ENCODE peak calls at places on chromosomes 13 and 19, in ten cellular contexts. M, O, R, J, A, N, P, B, G and E are unnamed samples.

GRCh38 chr13:97225533-97225932 is 3.4 kb downstream of the MBNL2 start:
- DNase-seq in M (no peak), B (no peak), N (no peak), O (peak), R (no peak), J (no peak), G (no peak), A (no peak), P (no peak), E (no peak)

GRCh38 chr13:88085036-88085435 is 413.9 kb downstream of the SLITRK5 start:
- DNase-seq in O (no peak), J (no peak), G (no peak), A (no peak), N (no peak), B (no peak), M (no peak), R (no peak), P (no peak), E (no peak)

GRCh38 chr19:507286-508203 is at the start of gene TPGS1:
- DNase-seq in M (peak), B (peak), N (peak), O (peak), P (peak), G (peak), A (peak), J (peak), R (peak), E (peak)

GRCh38 chr19:48964205-48965032 is 690 bp upstream of the FTL start:
- DNase-seq in G (no peak), J (no peak), O (no peak), A (no peak), M (peak), B (no peak), P (peak), N (no peak), R (no peak), E (no peak)

GRCh38 chr19:13441810-13442512 is 64.3 kb downstream of the CACNA1A start:
- DNase-seq in M (peak), J (no peak), O (no peak), N (no peak), G (peak), P (no peak), A (no peak), R (peak), B (peak), E (peak)

GRCh38 chr13:95494082-95494681 is 58.3 kb upstream of the CLDN10 start:
- DNase-seq in N (no peak), A (no peak), M (no peak), P (no peak), J (peak), G (no peak), B (peak), R (no peak), O (no peak), E (peak)

GRCh38 chr13:99258946-99259345 is 767 bp upstream of the GPR18 start:
- DNase-seq in P (no peak), G (no peak), J (no peak), A (no peak), B (peak), O (no peak), N (no peak), M (no peak), R (no peak), E (peak)

GRCh38 chr19:48400018-48400742 is 6.7 kb downstream of the GRIN2D start:
- DNase-seq in O (peak), R (no peak), J (no peak), B (peak), M (peak), P (no peak), G (no peak), N (no peak), A (peak), E (peak)

GRCh38 chr19:38055655-38056521 is 148.9 kb downstream of the SIPA1L3 start:
- DNase-seq in B (no peak), O (no peak), R (no peak), J (no peak), N (peak), M (no peak), P (no peak), G (no peak), A (no peak), E (no peak)

GRCh38 chr13:104961246-104961645 is 1574.2 kb downstream of the EFNB2 start:
- DNase-seq in G (no peak), N (peak), O (no peak), R (no peak), J (no peak), B (no peak), M (no peak), P (no peak), A (no peak), E (no peak)

GRCh38 chr13:98827449-98827848 is 75.0 kb upstream of the SLC15A1 start:
- DNase-seq in B (no peak), G (no peak), O (no peak), J (no peak), A (no peak), P (no peak), R (no peak), N (no peak), M (no peak), E (no peak)

GRCh38 chr13:47484564-47484963 is 516.5 kb downstream of the SUCLA2 start:
- DNase-seq in M (no peak), G (no peak), J (peak), B (no peak), A (no peak), N (no peak), R (no peak), P (no peak), O (no peak), E (no peak)

GRCh38 chr19:41702208-41702651 is 6.2 kb upstream of the CEACAM5 start:
- DNase-seq in R (no peak), P (no peak), N (no peak), M (no peak), O (no peak), B (no peak), J (no peak), A (no peak), G (no peak), E (no peak)

GRCh38 chr19:18519962-18520847 is 1.7 kb downstream of the ELL start:
- DNase-seq in J (no peak), R (no peak), B (peak), A (peak), N (peak), P (peak), O (peak), G (peak), M (peak), E (peak)

GRCh38 chr13:52797176-52797575 is 51.3 kb downstream of the PCDH8 start:
- DNase-seq in N (no peak), R (no peak), J (no peak), O (no peak), B (no peak), P (no peak), A (no peak), G (no peak), M (no peak), E (no peak)

GRCh38 chr13:106471957-106472543 is 63.4 kb downstream of the EFNB2 start:
- DNase-seq in P (peak), G (no peak), R (no peak), B (no peak), M (no peak), J (no peak), N (peak), O (peak), A (peak), E (no peak)

GRCh38 chr19:12555456-12555930 is 4.2 kb upstream of the ZNF564 start:
- DNase-seq in A (no peak), B (no peak), N (peak), R (no peak), O (no peak), M (no peak), P (no peak), J (no peak), G (no peak), E (no peak)

GRCh38 chr19:58557253-58558065 is 952 bp downstream of the UBE2M start:
- DNase-seq in A (no peak), M (peak), G (no peak), B (no peak), O (peak), N (no peak), R (no peak), J (no peak), P (no peak), E (no peak)

GRCh38 chr13:67238277-67238859 is 8.2 kb upstream of the PCDH9 start:
- DNase-seq in A (no peak), P (no peak), N (no peak), B (peak), G (no peak), R (no peak), M (no peak), J (no peak), O (no peak), E (peak)

GRCh38 chr19:56211718-56212117 is 9.6 kb downstream of the ZSCAN5C start:
- DNase-seq in P (no peak), G (no peak), N (no peak), B (no peak), J (no peak), R (no peak), O (no peak), A (no peak), M (no peak), E (no peak)

DNA sequence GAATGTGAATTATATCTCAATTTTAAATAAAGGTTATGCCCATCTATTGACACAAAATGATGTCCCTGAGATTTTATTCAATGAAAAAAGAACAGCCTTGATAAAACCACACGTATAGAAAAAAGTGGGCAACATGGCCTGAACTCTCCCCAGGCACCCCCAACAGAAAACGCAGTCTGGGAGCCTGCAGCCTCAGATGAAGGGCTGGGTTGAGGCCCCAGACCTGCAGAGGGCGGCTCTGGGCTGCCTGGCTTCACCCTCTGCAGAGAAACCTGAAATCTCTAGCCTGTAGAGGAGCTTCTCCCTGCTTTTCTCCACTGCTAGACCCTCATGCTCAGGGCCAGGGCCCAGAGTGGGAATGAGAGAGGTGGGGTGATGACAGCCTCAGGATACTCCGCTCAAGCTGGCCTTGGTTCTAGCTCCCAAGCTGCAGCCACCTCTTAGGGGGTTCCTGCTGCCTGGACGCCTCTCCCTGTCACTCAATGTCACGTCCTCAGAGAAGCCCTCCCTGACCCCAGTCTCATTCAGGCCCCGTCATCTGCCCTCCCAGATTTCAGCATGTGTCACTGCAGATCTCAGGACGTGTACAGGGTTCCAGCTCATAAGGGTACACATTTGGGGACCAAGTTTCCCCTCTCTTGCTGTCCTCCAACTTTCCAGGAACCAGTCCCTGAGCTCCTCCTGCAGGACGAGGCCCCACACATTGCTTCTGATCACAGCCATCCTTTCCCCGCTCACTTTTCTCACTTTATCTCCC is 1.8 kb downstream of the MBD3 start:
- DNase-seq in N (no peak), G (no peak), M (no peak), R (no peak), B (peak), A (no peak), P (peak), J (no peak), O (no peak), E (peak)
- TF ChIP-seq CTCF in N (no peak), G (peak), M (no peak), R (no peak), B (peak), A (no peak), P (no peak), J (peak), O (no peak), E (peak)

GRCh38 chr19:51904331-51905165 is at the start of gene ZNF649:
- DNase-seq in B (peak), G (peak), R (peak), P (peak), J (peak), M (peak), O (peak), N (peak), A (peak), E (peak)
- TF ChIP-seq CTCF in B (no peak), G (no peak), R (no peak), P (no peak), J (peak), M (peak), O (no peak), N (no peak), A (no peak), E (no peak)

GRCh38 chr19:28977826-28978225 is 235.1 kb downstream of the UQCRFS1 start:
- DNase-seq in J (no peak), O (no peak), A (no peak), P (no peak), G (no peak), M (no peak), R (no peak), N (no peak), B (no peak), E (no peak)
- TF ChIP-seq CTCF in J (peak), O (no peak), A (no peak), P (no peak), G (no peak), M (no peak), R (no peak), N (no peak), B (no peak), E (no peak)

GRCh38 chr13:60655268-60655667 is 258.2 kb downstream of the TDRD3 start:
- DNase-seq in J (no peak), B (no peak), O (no peak), M (no peak), R (no peak), G (no peak), P (no peak), N (no peak), A (no peak), E (no peak)

DNA sequence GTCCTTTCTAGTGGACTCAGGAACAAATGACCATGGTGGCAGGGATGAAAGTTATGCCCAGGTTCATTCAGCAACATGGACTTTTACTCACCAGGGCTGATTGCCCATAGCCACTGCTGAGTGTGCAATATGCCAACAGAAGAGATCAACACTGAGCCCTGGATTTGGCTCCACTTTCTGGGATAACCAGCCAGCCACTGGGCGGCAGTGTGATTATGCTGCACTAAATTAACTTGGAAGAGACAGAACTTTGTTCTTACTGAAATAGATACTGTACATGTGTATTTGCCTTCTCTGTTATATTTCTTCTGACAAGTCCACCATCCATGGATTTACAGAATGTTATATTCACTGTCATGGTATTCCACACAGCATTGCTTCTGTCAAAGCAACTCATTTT is 257.4 kb downstream of the TDRD3 start:
- DNase-seq in O (no peak), J (no peak), G (no peak), B (no peak), P (no peak), N (no peak), M (peak), A (peak), R (peak), E (no peak)
- TF ChIP-seq CTCF in O (no peak), J (peak), G (no peak), B (peak), P (peak), N (no peak), M (peak), A (no peak), R (no peak), E (peak)

GRCh38 chr13:102940770-102941169 is 94.9 kb downstream of the ERCC5 start:
- DNase-seq in P (no peak), N (no peak), J (no peak), R (no peak), M (no peak), G (no peak), O (no peak), B (no peak), A (no peak), E (no peak)

GRCh38 chr13:102935896-102936321 is 90.1 kb downstream of the ERCC5 start:
- DNase-seq in J (no peak), A (no peak), R (no peak), O (no peak), G (no peak), N (no peak), M (no peak), P (no peak), B (no peak), E (no peak)

GRCh38 chr13:102944821-102945220 is 99.0 kb downstream of the ERCC5 start:
- DNase-seq in N (no peak), R (no peak), B (no peak), G (no peak), P (no peak), J (no peak), M (no peak), O (no peak), A (no peak), E (no peak)

GRCh38 chr13:102945324-102945815 is 99.5 kb downstream of the ERCC5 start:
- DNase-seq in N (no peak), O (no peak), J (no peak), R (no peak), G (no peak), M (no peak), B (no peak), P (no peak), A (no peak), E (no peak)

DNA sequence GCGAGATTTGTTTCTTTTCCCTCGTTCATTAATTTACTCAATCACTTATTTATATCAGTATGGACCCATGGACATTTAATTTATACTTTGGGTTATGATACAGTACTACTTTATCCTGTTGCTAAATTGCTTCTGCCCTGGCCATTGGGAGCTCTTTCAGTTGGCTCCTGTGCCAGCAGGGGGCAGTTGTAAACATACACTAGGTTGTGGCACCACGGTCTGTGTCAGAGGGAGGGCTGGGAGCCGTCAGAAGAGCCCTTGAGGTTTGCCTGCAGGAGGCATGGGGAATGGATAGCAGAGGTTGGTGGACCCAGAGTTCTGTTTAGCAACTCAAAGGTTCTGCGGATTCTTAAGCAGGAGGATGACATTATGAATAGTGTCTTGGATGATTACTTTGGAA is 94.3 kb downstream of the ERCC5 start:
- DNase-seq in M (no peak), P (no peak), R (no peak), O (no peak), B (no peak), N (no peak), G (no peak), J (no peak), A (no peak), E (no peak)
- TF ChIP-seq CTCF in M (no peak), P (no peak), R (no peak), O (no peak), B (no peak), N (no peak), G (no peak), J (no peak), A (no peak), E (peak)

GRCh38 chr19:8097198-8097597 is 44.6 kb downstream of the CCL25 start:
- DNase-seq in R (no peak), O (no peak), A (no peak), N (peak), G (no peak), J (no peak), P (no peak), B (no peak), M (no peak), E (no peak)

GRCh38 chr19:8097681-8098567 is 45.4 kb downstream of the CCL25 start:
- DNase-seq in B (no peak), M (no peak), R (no peak), A (no peak), P (no peak), J (no peak), O (no peak), N (no peak), G (no peak), E (no peak)

GRCh38 chr19:8094336-8094735 is 41.8 kb downstream of the CCL25 start:
- DNase-seq in R (no peak), P (no peak), B (no peak), M (no peak), O (no peak), N (peak), A (no peak), J (no peak), G (no peak), E (no peak)

GRCh38 chr19:8095354-8095886 is 42.9 kb downstream of the CCL25 start:
- DNase-seq in G (no peak), J (no peak), B (no peak), P (no peak), M (no peak), R (no peak), N (peak), O (no peak), A (no peak), E (no peak)

DNA sequence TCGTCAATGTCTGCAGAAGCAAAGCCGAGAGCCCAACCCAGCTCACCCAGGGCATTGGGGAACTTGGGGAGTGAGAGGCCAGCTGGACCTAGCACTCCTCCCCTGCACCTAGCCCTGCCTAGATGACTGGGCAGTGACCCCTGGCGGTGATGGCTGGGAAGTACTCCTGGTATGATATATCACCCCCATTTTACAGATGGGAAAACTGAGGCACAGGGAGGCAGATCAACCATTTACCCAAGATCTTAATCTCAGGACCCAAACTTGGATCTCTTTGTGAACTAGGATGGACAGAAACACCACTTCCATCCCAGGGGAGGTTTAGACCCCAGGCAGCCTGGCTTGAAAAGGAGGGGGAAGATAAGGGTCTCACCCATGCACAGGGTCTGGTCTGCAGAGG is 43.5 kb downstream of the CCL25 start:
- DNase-seq in G (no peak), O (no peak), A (no peak), B (no peak), M (no peak), N (peak), R (no peak), J (no peak), P (no peak), E (no peak)
- TF ChIP-seq CTCF in G (no peak), O (no peak), A (no peak), B (peak), M (no peak), N (no peak), R (no peak), J (no peak), P (no peak), E (no peak)

DNA sequence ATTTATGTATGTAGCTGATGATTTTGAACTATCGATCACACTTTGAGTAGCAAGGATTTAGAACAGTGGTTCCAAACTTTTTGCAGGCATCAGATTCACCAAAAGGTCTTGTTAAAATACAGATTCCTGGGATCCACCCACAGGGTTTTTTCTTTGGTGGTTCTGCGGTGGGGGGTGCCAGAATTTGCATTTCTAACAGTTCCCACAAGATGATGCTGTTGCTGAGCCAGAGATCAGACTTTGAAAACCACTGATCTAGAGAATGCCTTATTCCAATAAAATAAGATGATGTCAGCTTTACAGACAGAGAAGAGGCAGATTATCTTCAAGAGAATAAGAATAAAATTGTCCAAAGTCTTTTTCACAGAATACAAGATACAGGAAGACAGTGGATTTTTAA is 80.9 kb upstream of the SHISA2 start:
- DNase-seq in M (no peak), G (no peak), O (no peak), J (no peak), P (no peak), A (no peak), N (no peak), B (no peak), R (no peak), E (no peak)
- TF ChIP-seq CTCF in M (peak), G (no peak), O (no peak), J (peak), P (no peak), A (no peak), N (no peak), B (no peak), R (no peak), E (no peak)

DNA sequence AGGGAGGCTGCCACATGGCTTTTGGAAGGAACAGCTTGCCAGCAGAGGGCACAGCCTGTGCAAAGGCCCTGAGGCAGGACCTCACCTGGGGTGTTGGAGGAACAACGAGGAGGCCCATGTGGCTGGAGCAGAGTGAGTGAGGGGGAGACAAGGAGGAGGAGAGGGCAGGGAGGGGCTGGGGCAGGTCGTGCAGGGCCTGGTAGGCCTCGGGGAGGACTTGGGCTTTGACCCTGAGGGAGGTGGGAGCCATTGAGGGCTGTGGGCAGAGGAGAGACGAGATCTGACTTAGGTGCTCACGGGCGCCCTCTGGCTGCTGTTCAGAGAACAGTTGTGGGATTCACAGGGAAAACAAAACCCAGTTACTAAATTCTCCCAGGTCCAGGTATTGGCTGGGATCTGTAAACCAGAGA is 25.2 kb downstream of the ZNRF4 start:
- DNase-seq in N (no peak), P (no peak), A (no peak), J (no peak), G (peak), B (peak), M (no peak), R (no peak), O (no peak), E (peak)
- TF ChIP-seq CTCF in N (peak), P (peak), A (no peak), J (peak), G (peak), B (peak), M (peak), R (peak), O (no peak), E (peak)

GRCh38 chr13:75705395-75705794 is 69.3 kb downstream of the LMO7 start:
- DNase-seq in N (no peak), R (no peak), O (no peak), B (no peak), M (no peak), J (no peak), P (no peak), G (no peak), A (no peak), E (no peak)
- TF ChIP-seq CTCF in N (no peak), R (no peak), O (no peak), B (no peak), M (no peak), J (no peak), P (no peak), G (no peak), A (no peak), E (no peak)